ENCODE peak calls at places on chromosomes 2 and 18, in eight cellular contexts. I is PC-9; C is bronchial epithelial cell; P is anterior cingulate cortex; O is NCI-H1105; M is NCI-H345; G is stimulated activated CD4-positive, alpha-beta T cell treated with anti-CD3 and anti-CD28 coated beads, Interleukin-12 subunit alpha, Interleukin-12 subunit beta, amount 100 ng/mL, for 24 hours; A is OCI-LY7. F is an unnamed sample.
A peak's percentile ranks its signal among the peaks of the same experiment; 100 is the strongest.

GRCh38 chr2:23199115-23199918 is 185.7 kb upstream of the KLHL29 start:
- DNase-seq in I (no peak), C (peak; percentile 6), P (no peak), O (no peak), M (peak; percentile 76), G (no peak), A (peak; percentile 14), F (peak; percentile 59)

GRCh38 chr2:141728886-141729285 is 401.9 kb downstream of the LRP1B start:
- DNase-seq in I (no peak), C (no peak), P (no peak), O (no peak), M (peak; percentile 6), G (no peak), A (no peak), F (peak; percentile 82)

GRCh38 chr2:170660406-170660805 is 54.7 kb upstream of the SP5 start:
- DNase-seq in I (no peak), C (no peak), P (no peak), O (peak; percentile 58), M (no peak), G (no peak), A (no peak), F (peak; percentile 55)

GRCh38 chr2:238863231-238863630 is 15.3 kb downstream of the TWIST2 start:
- DNase-seq in I (no peak), C (no peak), P (no peak), O (no peak), M (no peak), G (no peak), A (no peak), F (no peak)

GRCh38 chr18:23992119-23992940 is 22.2 kb upstream of the TTC39C start:
- DNase-seq in I (peak; percentile 55), C (peak; percentile 87), P (peak; percentile 16), O (no peak), M (no peak), G (no peak), A (no peak), F (peak; percentile 97)

GRCh38 chr2:236731767-236732580 is 162.3 kb downstream of the ACKR3 start:
- DNase-seq in I (peak; percentile 61), C (peak; percentile 81), P (peak; percentile 11), O (no peak), M (no peak), G (no peak), A (no peak), F (peak; percentile 18)

GRCh38 chr18:25223899-25224607 is 127.9 kb downstream of the ZNF521 start:
- DNase-seq in I (no peak), C (no peak), P (no peak), O (no peak), M (no peak), G (no peak), A (no peak), F (no peak)

GRCh38 chr2:43065871-43066270 is 160.5 kb downstream of the ZFP36L2 start:
- DNase-seq in I (no peak), C (no peak), P (no peak), O (no peak), M (no peak), G (no peak), A (no peak), F (no peak)

GRCh38 chr18:45839415-45840395 is 14.2 kb downstream of the SIGLEC15 start:
- DNase-seq in I (peak; percentile 37), C (peak; percentile 71), P (no peak), O (peak; percentile 11), M (peak; percentile 70), G (no peak), A (no peak), F (peak; percentile 79)

GRCh38 chr18:9535430-9535972 is 60.2 kb downstream of the RALBP1 start:
- DNase-seq in I (no peak), C (peak; percentile 57), P (no peak), O (no peak), M (no peak), G (no peak), A (no peak), F (no peak)

GRCh38 chr2:1572638-1573037 is 159.4 kb downstream of the TPO start:
- DNase-seq in I (no peak), C (peak; percentile 35), P (no peak), O (no peak), M (no peak), G (no peak), A (no peak), F (no peak)